ENCODE peak calls at places on chromosomes 5 and 9, in six cellular contexts. T is K562, S is fibroblast of lung, Q is H1, E is cardiac muscle cell, Y is left ventricle myocardium inferior. D is an unnamed sample.

GRCh38 chr5:20359377-20359776 is 371.4 kb upstream of the CDH18 start:
- DNase-seq in T (no peak), S (no peak), Q (no peak), E (no peak), Y (no peak), D (no peak)

GRCh38 chr9:92171281-92171680 is 56.1 kb upstream of the SPTLC1 start:
- DNase-seq in T (no peak), S (no peak), Q (no peak), E (no peak), Y (no peak), D (no peak)

GRCh38 chr9:26656003-26656940 is 236.3 kb downstream of the CAAP1 start:
- DNase-seq in T (peak), S (peak), Q (peak), E (peak), Y (no peak), D (no peak)

GRCh38 chr5:161847896-161848510 is at the start of gene GABRA1:
- DNase-seq in T (no peak), S (no peak), Q (peak), E (peak), Y (no peak), D (no peak)

GRCh38 chr5:28766565-28767158 is 1728.3 kb upstream of the CDH9 start:
- DNase-seq in T (no peak), S (peak), Q (no peak), E (peak), Y (no peak), D (no peak)

GRCh38 chr5:142870552-142870951 is 100.4 kb downstream of the ARHGAP26 start:
- DNase-seq in T (no peak), S (no peak), Q (no peak), E (no peak), Y (no peak), D (no peak)

GRCh38 chr9:16718296-16718695 is 152.2 kb downstream of the BNC2 start:
- DNase-seq in T (no peak), S (no peak), Q (no peak), E (no peak), Y (no peak), D (no peak)

GRCh38 chr5:62306494-62307363 is 723 bp downstream of the KIF2A start:
- DNase-seq in T (no peak), S (peak), Q (no peak), E (peak), Y (peak), D (peak)

GRCh38 chr5:62576570-62577172 is 1.9 kb upstream of the LRRC70 start:
- DNase-seq in T (no peak), S (peak), Q (no peak), E (no peak), Y (no peak), D (no peak)

GRCh38 chr5:102010644-102011043 is 285.4 kb downstream of the SLCO4C1 start:
- DNase-seq in T (no peak), S (no peak), Q (no peak), E (no peak), Y (no peak), D (no peak)

GRCh38 chr5:37071901-37072581 is 177.1 kb downstream of the CPLANE1 start:
- DNase-seq in T (no peak), S (peak), Q (no peak), E (peak), Y (no peak), D (no peak)

GRCh38 chr5:135353952-135354721 is 44.9 kb downstream of the MACROH2A1 start:
- DNase-seq in T (no peak), S (peak), Q (no peak), E (peak), Y (no peak), D (no peak)

GRCh38 chr9:132798817-132799790 is 79.0 kb downstream of the AK8 start:
- DNase-seq in T (peak), S (no peak), Q (no peak), E (no peak), Y (no peak), D (no peak)

GRCh38 chr5:150647275-150648251 is 7.1 kb downstream of the SYNPO start:
- DNase-seq in T (no peak), S (no peak), Q (no peak), E (peak), Y (peak), D (no peak)

GRCh38 chr5:143533978-143534763 is 130.7 kb upstream of the NR3C1 start:
- DNase-seq in T (no peak), S (no peak), Q (no peak), E (no peak), Y (peak), D (no peak)

GRCh38 chr5:177455036-177455660 is 8.5 kb downstream of the PRR7 start:
- DNase-seq in T (peak), S (peak), Q (peak), E (peak), Y (peak), D (peak)

GRCh38 chr9:80994892-80995291 is 694.5 kb downstream of the TLE1 start:
- DNase-seq in T (no peak), S (peak), Q (no peak), E (peak), Y (no peak), D (no peak)

GRCh38 chr9:6413365-6414263 is 615 bp downstream of the UHRF2 start:
- DNase-seq in T (peak), S (no peak), Q (peak), E (no peak), Y (no peak), D (peak)

GRCh38 chr9:111914749-111915424 is 18.3 kb downstream of the UGCG start:
- DNase-seq in T (no peak), S (no peak), Q (no peak), E (peak), Y (no peak), D (no peak)

GRCh38 chr9:92035146-92035545 is 80.1 kb downstream of the SPTLC1 start:
- DNase-seq in T (no peak), S (no peak), Q (no peak), E (peak), Y (no peak), D (no peak)

GRCh38 chr5:35540002-35540401 is 77.7 kb upstream of the SPEF2 start:
- DNase-seq in T (no peak), S (no peak), Q (no peak), E (no peak), Y (no peak), D (no peak)

GRCh38 chr5:133523013-133523658 is 89.2 kb downstream of the FSTL4 start:
- DNase-seq in T (no peak), S (no peak), Q (peak), E (no peak), Y (no peak), D (no peak)

DNA sequence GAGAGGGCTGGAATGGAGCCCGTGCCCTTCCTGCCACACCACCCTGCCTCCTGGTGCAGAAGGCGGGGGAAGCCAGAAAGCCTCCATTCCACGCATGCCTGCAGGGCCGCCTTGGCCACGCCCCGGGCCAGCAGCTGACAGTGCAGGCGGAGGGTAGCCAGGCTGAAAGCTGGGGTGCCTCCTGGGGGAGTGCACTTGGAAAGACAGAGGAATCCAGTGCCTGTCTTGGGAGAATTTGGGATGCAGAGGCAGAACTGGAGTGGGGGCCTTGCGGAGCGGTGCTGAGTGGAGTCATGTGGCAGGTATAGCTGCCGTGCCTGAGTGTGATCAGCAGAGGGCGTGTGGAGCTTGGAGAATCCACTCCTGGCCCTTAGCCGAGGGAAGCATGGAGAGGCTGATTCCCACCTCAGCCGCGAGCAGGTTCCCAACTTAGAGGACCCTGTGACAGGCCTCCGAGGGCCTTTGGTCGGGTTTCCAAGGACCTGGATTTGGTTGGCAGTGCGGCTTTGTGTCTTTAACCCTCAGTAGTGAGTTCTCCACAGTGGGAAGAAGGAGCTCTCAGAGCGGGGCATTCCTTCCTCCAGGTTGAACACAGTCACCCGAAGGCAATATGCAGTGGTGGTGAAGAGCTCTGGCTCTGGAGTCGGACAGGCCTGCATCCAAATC is 9.1 kb upstream of the URM1 start:
- DNase-seq in T (peak), S (peak), Q (peak), E (peak), Y (peak), D (peak)
- H3K4me3 ChIP-seq in T (no peak), S (peak), Q (no peak), E (no peak), Y (peak), D (peak)

GRCh38 chr9:14353222-14354056 is 39.5 kb upstream of the NFIB start:
- DNase-seq in T (peak), S (peak), Q (peak), E (peak), Y (peak), D (peak)
- H3K27ac ChIP-seq in T (no peak), S (no peak), Q (no peak), E (no peak), Y (peak), D (peak)

DNA sequence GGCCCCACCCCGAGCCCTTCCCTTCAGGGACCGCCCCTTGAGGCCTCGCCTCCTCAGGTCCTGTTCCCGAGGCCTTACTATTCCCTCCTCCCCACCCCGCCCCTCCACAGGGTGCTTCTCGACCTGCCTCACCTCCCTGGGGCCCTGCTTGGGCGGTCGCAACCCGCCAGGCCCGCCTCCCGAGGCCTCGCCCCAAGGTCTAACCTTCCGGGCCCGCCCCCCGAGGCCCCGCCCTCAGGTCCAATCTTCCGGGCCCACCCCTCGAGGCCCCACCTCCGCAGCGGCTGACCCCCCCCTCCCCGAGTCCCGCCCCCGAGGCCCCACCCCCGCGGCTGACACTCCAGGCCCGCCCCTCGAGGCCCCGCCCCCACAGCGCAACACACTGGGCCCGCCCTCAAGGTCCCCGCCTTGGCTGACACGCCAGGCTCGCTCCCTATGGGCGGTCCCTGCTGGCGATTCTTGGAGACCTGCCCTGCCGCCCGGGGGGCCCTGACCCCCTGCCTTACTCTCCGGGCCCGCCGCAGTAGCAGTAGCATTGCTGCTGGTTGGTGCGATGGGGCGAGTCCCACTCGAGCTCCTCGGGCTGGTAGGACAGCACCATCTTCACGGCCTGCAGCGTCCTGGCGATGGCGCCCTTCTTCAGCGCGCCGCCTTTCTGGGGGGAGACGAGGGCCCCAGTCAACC is 8.2 kb downstream of the PHF19 start:
- DNase-seq in T (peak), S (peak), Q (peak), E (peak), Y (peak), D (peak)
- H3K4me3 ChIP-seq in T (peak), S (peak), Q (peak), E (peak), Y (peak), D (peak)

DNA sequence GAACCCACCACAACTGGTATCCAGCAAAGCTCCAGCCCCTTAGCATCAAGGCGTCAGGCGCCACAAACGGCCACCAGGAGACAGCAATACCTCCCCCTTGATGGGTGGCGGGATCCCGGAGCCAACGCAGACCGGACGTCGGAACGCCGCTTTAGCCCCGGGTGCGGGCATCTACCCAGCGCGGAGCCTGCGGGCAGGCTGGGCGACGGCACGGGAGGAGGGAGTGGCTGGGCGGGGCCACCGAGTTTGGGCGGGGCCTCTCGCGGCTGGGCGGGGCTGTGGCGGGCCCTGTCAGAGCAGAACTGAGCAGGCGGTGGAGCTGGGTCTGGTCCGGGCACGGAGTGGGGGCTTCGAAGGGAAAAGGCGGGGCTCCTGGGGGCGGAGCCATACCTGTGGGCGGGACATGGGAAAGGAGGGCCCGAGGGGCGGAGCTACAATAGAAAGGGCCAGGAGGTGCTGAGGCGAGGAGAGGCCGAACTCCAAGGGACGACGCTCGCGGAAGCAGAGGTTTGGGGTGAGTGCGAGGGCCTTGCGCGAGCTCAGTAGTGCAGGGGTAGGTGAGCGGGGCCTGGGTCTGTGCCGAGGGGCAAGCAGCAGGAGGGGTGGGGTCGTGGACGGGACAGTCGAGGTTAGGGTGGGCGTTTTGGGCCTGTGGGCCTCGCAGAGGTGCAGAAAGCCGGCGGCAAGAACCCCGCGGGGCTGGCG is 40.2 kb upstream of the GARNL3 start:
- DNase-seq in T (peak), S (peak), Q (peak), E (peak), Y (peak), D (peak)
- H3K27ac ChIP-seq in T (peak), S (no peak), Q (peak), E (peak), Y (peak), D (peak)

GRCh38 chr9:136052991-136053756 is 41.9 kb downstream of the NACC2 start:
- DNase-seq in T (no peak), S (peak), Q (peak), E (no peak), Y (no peak), D (no peak)
- H3K4me3 ChIP-seq in T (no peak), S (peak), Q (no peak), E (no peak), Y (peak), D (peak)

DNA sequence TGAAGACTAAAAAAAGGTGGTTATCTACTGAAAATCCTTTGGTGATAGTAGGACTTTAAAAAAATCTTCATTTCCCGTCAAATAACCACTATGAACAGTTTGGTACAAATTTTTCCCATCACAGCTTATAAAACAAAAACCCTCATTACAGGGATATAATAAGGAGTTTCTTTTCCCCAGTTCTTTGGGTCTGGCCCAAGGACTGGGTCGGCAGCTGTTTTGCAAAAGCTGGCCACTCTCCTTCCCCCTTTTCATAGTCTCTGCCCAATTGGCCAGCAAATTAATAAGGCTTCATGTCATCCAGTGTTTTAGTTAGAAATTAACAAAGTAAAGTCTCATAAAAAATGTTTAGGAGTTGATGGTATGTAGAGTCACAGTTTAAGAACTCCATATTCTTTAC is 47.0 kb upstream of the PDE8B start:
- DNase-seq in T (no peak), S (no peak), Q (no peak), E (no peak), Y (no peak), D (no peak)
- H3K27ac ChIP-seq in T (no peak), S (no peak), Q (no peak), E (no peak), Y (no peak), D (no peak)

DNA sequence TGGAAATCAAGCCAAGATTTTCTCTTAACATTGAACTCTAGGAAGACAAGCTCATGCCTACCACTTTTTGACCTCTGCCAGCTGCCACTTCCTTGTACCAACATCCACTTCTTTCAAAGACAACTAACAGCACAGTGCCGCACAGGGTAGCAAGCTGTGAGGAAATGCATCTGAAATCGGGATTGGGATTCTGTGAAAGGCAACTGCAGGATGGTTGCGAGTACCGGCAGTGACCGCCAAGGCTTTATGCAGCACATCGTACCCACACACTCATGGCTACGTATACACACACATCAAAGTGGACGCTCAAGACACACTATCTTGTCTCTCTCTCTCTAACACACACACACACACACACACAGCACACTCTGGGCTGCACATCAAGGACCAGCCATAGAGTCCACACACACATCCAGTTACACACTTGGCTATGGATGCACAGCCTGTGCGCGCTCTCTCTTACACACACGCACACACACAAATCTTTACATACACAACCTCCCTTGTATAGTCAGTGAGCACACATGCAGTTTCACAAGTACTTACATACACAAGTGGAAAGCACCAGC is 972 bp downstream of the HTR4 start:
- DNase-seq in T (no peak), S (no peak), Q (no peak), E (no peak), Y (no peak), D (no peak)
- H3K4me3 ChIP-seq in T (no peak), S (no peak), Q (no peak), E (peak), Y (peak), D (no peak)

D was measured in left lung.